ENCODE peak calls at places on chromosomes 2 and 18, in seven cellular contexts. O, B, V, R, H, U and G are unnamed samples.

GRCh38 chr18:61870151-61870550 is 22.7 kb downstream of the RNF152 start:
- DNase-seq in U (no peak), R (no peak), B (peak; percentile 50), V (no peak), O (no peak), H (peak; percentile 57), G (no peak)

GRCh38 chr2:224072541-224073188 is 33.6 kb upstream of the SERPINE2 start:
- DNase-seq in O (no peak), H (no peak), R (no peak), B (peak; percentile 58), U (no peak), V (peak; percentile 98), G (no peak)

GRCh38 chr2:45009928-45010705 is 865 bp upstream of the SIX2 start:
- DNase-seq in B (peak; percentile 81), O (no peak), R (peak; percentile 72), U (no peak), H (no peak), V (peak; percentile 92), G (no peak)

GRCh38 chr2:30139131-30139870 is 7.5 kb upstream of the YPEL5 start:
- DNase-seq in B (no peak), U (no peak), O (no peak), R (peak; percentile 87), H (no peak), V (no peak), G (no peak)

GRCh38 chr2:122478108-122478507 is 722.7 kb downstream of the TSN start:
- DNase-seq in V (no peak), U (no peak), H (no peak), O (no peak), R (no peak), B (no peak), G (no peak)

GRCh38 chr2:121567957-121568409 is 37.3 kb downstream of the RNU4ATAC start:
- DNase-seq in H (no peak), R (no peak), B (no peak), O (no peak), V (no peak), U (no peak), G (no peak)

GRCh38 chr18:31321719-31322118 is 3.8 kb downstream of the DSG1 start:
- DNase-seq in U (no peak), B (no peak), H (no peak), R (no peak), O (no peak), V (no peak), G (no peak)

GRCh38 chr2:67451086-67451832 is 54.1 kb downstream of the ETAA1 start:
- DNase-seq in V (peak; percentile 73), H (peak; percentile 13), U (no peak), R (peak; percentile 100), O (no peak), B (no peak), G (no peak)

GRCh38 chr2:174492963-174493431 is 6.2 kb upstream of the GPR155 start:
- DNase-seq in V (peak; percentile 4), U (no peak), O (no peak), H (no peak), R (no peak), B (no peak), G (no peak)

GRCh38 chr2:55232863-55233657 is 572 bp downstream of the RPS27A start:
- DNase-seq in U (no peak), H (no peak), O (peak; percentile 70), V (peak; percentile 35), B (peak; percentile 36), R (peak; percentile 39), G (no peak)

GRCh38 chr2:47003641-47004427 is 88.2 kb upstream of the MCFD2 start:
- DNase-seq in R (no peak), O (no peak), B (no peak), H (no peak), U (no peak), V (no peak), G (no peak)

GRCh38 chr2:126891681-126892500 is 6.8 kb upstream of the TEX51 start:
- DNase-seq in U (no peak), B (no peak), O (peak; percentile 10), H (no peak), V (no peak), R (no peak), G (no peak)

GRCh38 chr2:199798881-199799580 is 52.0 kb downstream of the FTCDNL1 start:
- DNase-seq in B (peak; percentile 40), U (no peak), V (peak; percentile 31), O (no peak), R (no peak), H (no peak), G (no peak)

GRCh38 chr2:234548720-234549420 is 52.0 kb upstream of the ARL4C start:
- DNase-seq in U (no peak), O (no peak), V (peak; percentile 93), B (peak; percentile 17), H (no peak), R (no peak), G (no peak)

GRCh38 chr2:30218814-30219213 is 12.5 kb upstream of the LBH start:
- DNase-seq in V (no peak), O (no peak), U (no peak), H (no peak), B (no peak), R (peak; percentile 74), G (no peak)

GRCh38 chr2:113277474-113278072 is 1.1 kb downstream of the PAX8 start:
- DNase-seq in U (no peak), V (no peak), B (no peak), H (no peak), O (no peak), R (no peak), G (no peak)

GRCh38 chr2:37786854-37787253 is 115.4 kb upstream of the CDC42EP3 start:
- DNase-seq in H (no peak), B (no peak), R (peak; percentile 99), O (peak; percentile 52), V (no peak), U (no peak), G (no peak)

GRCh38 chr2:151766421-151767153 is 32.3 kb upstream of the NEB start:
- DNase-seq in B (peak; percentile 28), U (no peak), H (no peak), R (no peak), V (no peak), O (no peak), G (no peak)

GRCh38 chr2:128276878-128277675 is 41.6 kb downstream of the HS6ST1 start:
- DNase-seq in B (no peak), O (peak; percentile 26), R (no peak), V (no peak), H (no peak), U (no peak), G (no peak)

GRCh38 chr18:34929336-34929780 is 111.9 kb upstream of the MAPRE2 start:
- DNase-seq in B (no peak), V (peak; percentile 54), H (peak; percentile 72), R (peak; percentile 58), U (peak; percentile 29), O (no peak), G (no peak)

GRCh38 chr2:3503483-3503882 is 15.8 kb downstream of the ADI1 start:
- DNase-seq in V (no peak), R (no peak), B (no peak), U (no peak), H (no peak), O (no peak), G (no peak)

GRCh38 chr2:148640767-148641166 is 3.8 kb upstream of the EPC2 start:
- DNase-seq in U (no peak), R (peak; percentile 19), H (no peak), O (no peak), B (no peak), V (peak; percentile 56), G (no peak)

GRCh38 chr18:49648326-49648725 is 86.5 kb downstream of the LIPG start:
- DNase-seq in H (no peak), R (no peak), B (peak; percentile 40), O (no peak), U (no peak), V (no peak), G (no peak)

GRCh38 chr18:58700209-58700608 is 28.9 kb downstream of the MALT1 start:
- DNase-seq in R (no peak), O (no peak), B (no peak), V (no peak), H (no peak), U (no peak), G (no peak)

GRCh38 chr2:218782529-218782845 is 540 bp downstream of the CYP27A1 start:
- DNase-seq in B (no peak), R (no peak), H (no peak), O (no peak), U (no peak), V (peak; percentile 5), G (no peak)

GRCh38 chr2:68740184-68740914 is 5.7 kb downstream of the ARHGAP25 start:
- DNase-seq in H (no peak), V (peak; percentile 21), B (no peak), U (no peak), R (peak; percentile 62), O (no peak), G (no peak)

GRCh38 chr2:227325056-227325823 is at the start of gene MFF:
- DNase-seq in H (peak; percentile 81), B (peak; percentile 94), R (peak; percentile 96), U (peak; percentile 67), O (peak; percentile 96), V (peak; percentile 93), G (peak; percentile 60)

GRCh38 chr18:6022840-6023239 is 127.5 kb upstream of the TMEM200C start:
- DNase-seq in R (no peak), B (no peak), H (no peak), O (no peak), U (peak; percentile 5), V (peak; percentile 68), G (no peak)

GRCh38 chr2:17051558-17051957 is 385.9 kb upstream of the CYRIA start:
- DNase-seq in R (no peak), B (no peak), U (no peak), O (no peak), H (no peak), V (no peak), G (no peak)

GRCh38 chr2:133825778-133826177 is 257.5 kb upstream of the NCKAP5 start:
- DNase-seq in U (no peak), V (no peak), B (no peak), R (no peak), O (no peak), H (no peak), G (no peak)
- H3K4me3 ChIP-seq in U (no peak overlapping the region), V (no peak overlapping the region), B (no peak overlapping the region), R (no peak overlapping the region), O (no peak overlapping the region), H (no peak overlapping the region), G (no peak overlapping the region)

GRCh38 chr18:4789506-4789905 is 334.4 kb upstream of the DLGAP1 start:
- DNase-seq in V (no peak), H (no peak), B (no peak), U (no peak), O (no peak), R (no peak), G (no peak)
- TF ChIP-seq CTCF in V (no peak), H (no peak), B (no peak), U (no peak), O (no peak), R (no peak), G (no peak)

GRCh38 chr2:33136056-33136455 is 189.3 kb downstream of the LTBP1 start:
- DNase-seq in V (peak; percentile 66), O (no peak), B (no peak), R (no peak), U (no peak), H (no peak), G (no peak)
- H3K4me3 ChIP-seq in V (peak overlapping the region; percentile 73), O (peak overlapping the region; percentile 33), B (no peak overlapping the region), R (no peak overlapping the region), U (no peak overlapping the region), H (peak overlapping the region; percentile 78), G (peak overlapping the region; percentile 83)

DNA sequence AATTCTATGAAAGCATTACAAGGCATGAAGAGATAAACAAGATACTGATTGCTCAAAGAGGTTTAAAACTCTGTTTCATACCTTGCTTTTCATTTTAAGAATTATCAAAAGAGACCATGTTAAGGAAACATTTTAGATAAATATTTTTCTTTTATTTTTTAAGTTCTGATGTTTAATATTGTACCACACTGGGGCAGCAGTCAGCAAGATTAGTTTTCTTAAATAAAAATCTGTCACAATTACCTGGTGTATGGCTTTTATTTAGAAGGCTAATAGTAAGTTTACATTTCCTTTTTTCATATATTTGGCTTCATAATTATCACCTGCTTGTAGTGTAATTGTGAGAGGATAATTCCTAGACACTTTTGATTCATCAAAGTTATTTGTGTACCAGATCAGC is 46.4 kb downstream of the ZNF804A start:
- DNase-seq in R (peak; percentile 34), O (no peak), H (no peak), B (no peak), U (no peak), V (peak; percentile 70), G (no peak)
- TF ChIP-seq CTCF in R (no peak), O (no peak), H (peak; percentile 24), B (no peak), U (no peak), V (peak; percentile 24), G (no peak)